ENCODE peak calls at places on chromosomes 12 and 14, in eight cellular contexts. D, R, S, G, B, W, P and Z are unnamed samples. For H3K4me1, the result is how much of the 10 kb centered on the place peaks cover.

GRCh38 chr14:66440806-66441205 is 45.4 kb upstream of the CCDC196 start:
- DNase-seq in S (no peak), W (no peak), G (no peak), B (no peak), D (no peak), P (no peak), R (no peak), Z (no peak)

GRCh38 chr14:68795602-68796417 is 2.9 kb upstream of the ZFP36L1 start:
- DNase-seq in B (peak), P (peak), W (peak), R (peak), G (no peak), S (no peak), D (no peak), Z (peak)

GRCh38 chr12:26156201-26156871 is 31.5 kb upstream of the BHLHE41 start:
- DNase-seq in B (no peak), S (no peak), W (peak), G (peak), P (no peak), D (no peak), R (no peak), Z (no peak)

GRCh38 chr12:132115500-132115899 is 28.6 kb downstream of the DDX51 start:
- DNase-seq in D (no peak), G (no peak), R (no peak), S (no peak), P (no peak), B (no peak), W (no peak), Z (no peak)

GRCh38 chr12:53102883-53103807 is at the start of gene SOAT2:
- DNase-seq in P (no peak), B (no peak), W (no peak), S (no peak), R (no peak), G (peak), D (no peak), Z (no peak)

GRCh38 chr12:13940466-13940865 is 40.9 kb downstream of the GRIN2B start:
- DNase-seq in S (no peak), W (no peak), D (no peak), B (no peak), G (no peak), R (no peak), P (peak), Z (no peak)

GRCh38 chr14:61322011-61322798 is 826 bp downstream of the PRKCH start:
- DNase-seq in B (no peak), G (no peak), W (peak), P (peak), R (peak), D (no peak), S (no peak), Z (peak)

GRCh38 chr12:5433081-5433839 is 1.4 kb downstream of the NTF3 start:
- DNase-seq in P (peak), R (no peak), B (no peak), G (no peak), S (no peak), D (no peak), W (no peak), Z (no peak)

GRCh38 chr14:101357559-101358319 is 203.6 kb upstream of the DIO3 start:
- DNase-seq in S (no peak), W (no peak), P (peak), R (no peak), B (no peak), G (no peak), D (no peak), Z (peak)

GRCh38 chr12:41946106-41946505 is 198.6 kb downstream of the GXYLT1 start:
- DNase-seq in R (no peak), D (no peak), S (no peak), G (no peak), B (no peak), P (no peak), W (no peak), Z (no peak)

GRCh38 chr14:101858791-101859537 is 97.5 kb downstream of the PPP2R5C start:
- DNase-seq in R (no peak), B (no peak), D (no peak), S (no peak), G (no peak), P (no peak), W (no peak), Z (no peak)

GRCh38 chr14:101495827-101496778 is 65.2 kb upstream of the DIO3 start:
- DNase-seq in W (peak), S (no peak), P (no peak), D (no peak), G (no peak), B (no peak), R (no peak), Z (no peak)

GRCh38 chr14:33475623-33476022 is 475.3 kb downstream of the EGLN3 start:
- DNase-seq in W (peak), P (peak), D (peak), G (no peak), B (peak), R (no peak), S (no peak), Z (no peak)

GRCh38 chr14:77791225-77791600 is 8.7 kb upstream of the ADCK1 start:
- DNase-seq in D (no peak), W (no peak), P (no peak), G (no peak), S (no peak), B (no peak), R (no peak), Z (no peak)

GRCh38 chr12:110563702-110564470 is 19.2 kb downstream of the PPTC7 start:
- DNase-seq in S (no peak), B (peak), G (no peak), P (no peak), R (no peak), D (no peak), W (no peak), Z (no peak)

GRCh38 chr12:121038861-121039654 is at the start of gene OASL:
- DNase-seq in G (peak), R (no peak), D (no peak), W (peak), S (no peak), P (no peak), B (peak), Z (no peak)

GRCh38 chr14:64873506-64874220 is 6.0 kb downstream of the SPTB start:
- DNase-seq in G (no peak), S (no peak), R (no peak), W (no peak), B (no peak), P (no peak), D (no peak), Z (no peak)

GRCh38 chr12:24948816-24949722 is at the start of gene BCAT1:
- DNase-seq in W (peak), D (no peak), B (peak), R (peak), G (no peak), P (peak), S (no peak), Z (no peak)

GRCh38 chr12:75623631-75624118 is 112.3 kb upstream of the KRR1 start:
- DNase-seq in W (no peak), B (peak), G (no peak), P (peak), S (peak), R (no peak), D (no peak), Z (no peak)

GRCh38 chr12:10381912-10382628 is 7.8 kb downstream of the KLRK1 start:
- DNase-seq in W (no peak), D (no peak), B (no peak), G (no peak), P (no peak), S (no peak), R (no peak), Z (no peak)

GRCh38 chr12:104764225-104765073 is 193.6 kb downstream of the SLC41A2 start:
- DNase-seq in D (no peak), R (no peak), W (no peak), P (no peak), B (no peak), G (peak), S (no peak), Z (no peak)

GRCh38 chr14:64806862-64807495 is 72.7 kb downstream of the SPTB start:
- DNase-seq in S (no peak), R (no peak), D (no peak), B (no peak), G (no peak), P (no peak), W (no peak), Z (no peak)

GRCh38 chr12:51678086-51678724 is 87.2 kb downstream of the SCN8A start:
- DNase-seq in S (peak), B (peak), R (peak), D (peak), G (no peak), W (peak), P (peak), Z (no peak)

GRCh38 chr12:77521458-77522115 is 309.1 kb upstream of the NAV3 start:
- DNase-seq in S (no peak), D (no peak), P (no peak), R (no peak), G (no peak), B (no peak), W (no peak), Z (no peak)

GRCh38 chr14:101491841-101492240 is 69.5 kb upstream of the DIO3 start:
- DNase-seq in W (no peak), B (no peak), S (no peak), G (no peak), D (no peak), P (no peak), R (no peak), Z (peak)

GRCh38 chr12:10159280-10159679 is 12.7 kb downstream of the OLR1 start:
- DNase-seq in D (no peak), W (no peak), R (no peak), S (no peak), B (no peak), G (no peak), P (no peak), Z (no peak)

GRCh38 chr12:92063641-92064040 is 82.0 kb downstream of the BTG1 start:
- DNase-seq in D (no peak), S (no peak), B (no peak), P (no peak), G (no peak), W (no peak), R (no peak), Z (no peak)

GRCh38 chr12:51011960-51012359 is 14.2 kb downstream of the SLC11A2 start:
- DNase-seq in W (no peak), G (no peak), D (no peak), P (no peak), S (no peak), B (no peak), R (no peak), Z (no peak)

GRCh38 chr12:28535216-28535615 is 345.0 kb downstream of the CCDC91 start:
- DNase-seq in S (no peak), D (no peak), W (no peak), P (no peak), G (no peak), B (peak), R (no peak), Z (no peak)

GRCh38 chr12:118052324-118053070 is 8.5 kb downstream of the WSB2 start:
- DNase-seq in S (peak), B (peak), R (peak), P (peak), D (peak), W (peak), G (no peak), Z (peak)

GRCh38 chr14:74014299-74014698 is 4.8 kb downstream of the ENTPD5 start:
- DNase-seq in G (no peak), W (no peak), B (no peak), R (no peak), P (no peak), D (no peak), S (no peak), Z (no peak)

GRCh38 chr12:121534495-121535148 is 46.2 kb downstream of the KDM2B start:
- DNase-seq in S (no peak), D (no peak), P (peak), B (no peak), G (no peak), R (no peak), W (no peak), Z (no peak)

GRCh38 chr12:119727600-119728436 is 59.9 kb downstream of the PRKAB1 start:
- DNase-seq in D (no peak), B (no peak), W (no peak), G (peak), S (no peak), P (no peak), R (no peak), Z (no peak)

GRCh38 chr12:124667671-124668337 is 100.4 kb upstream of the NCOR2 start:
- DNase-seq in W (no peak), G (no peak), B (no peak), R (peak), P (no peak), D (no peak), S (no peak), Z (no peak)
- TF ChIP-seq POLR2AphosphoS5 in W (no peak), G (no peak), B (no peak), R (peak), P (no peak), D (no peak), S (no peak), Z (no peak)

DNA sequence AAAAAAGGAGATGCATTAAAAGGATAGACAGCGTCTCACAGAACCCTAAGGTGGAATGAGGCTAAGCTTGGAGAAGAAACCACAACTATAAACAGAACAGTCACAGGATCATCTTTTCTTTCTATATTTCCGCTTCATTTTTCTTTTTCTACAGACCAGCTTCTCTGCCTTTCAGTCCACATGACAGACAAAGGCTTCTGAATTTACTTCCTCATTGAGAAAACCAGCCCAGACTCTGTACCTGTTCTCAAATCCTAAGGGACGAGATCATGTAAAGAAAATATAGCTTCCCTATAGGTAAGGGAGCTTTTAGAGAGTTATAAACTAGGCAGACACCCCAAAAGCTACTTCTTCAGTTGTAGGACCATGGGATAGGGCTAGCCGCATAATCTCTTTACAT is 17.4 kb downstream of the SGPP1 start:
- DNase-seq in B (no peak), G (no peak), D (no peak), S (no peak), W (no peak), P (no peak), R (no peak), Z (no peak)
- H3K4me1 ChIP-seq in B (under half), G (under half), D (under half), S (under half), W (under half), P (under half), R (under half), Z (under half)

GRCh38 chr14:99230271-99231141 is 41.5 kb downstream of the BCL11B start:
- DNase-seq in W (peak), B (no peak), S (no peak), G (no peak), D (no peak), R (peak), P (peak), Z (peak)
- TF ChIP-seq CTCF in W (no peak), B (no peak), S (no peak), G (no peak), D (no peak), R (no peak), P (peak), Z (no peak)

GRCh38 chr14:105050551-105050897 is 14.7 kb downstream of the GPR132 start:
- DNase-seq in S (peak), R (no peak), D (no peak), G (no peak), P (no peak), W (peak), B (no peak), Z (no peak)
- TF ChIP-seq POLR2AphosphoS5 in S (no peak), R (no peak), D (no peak), G (peak), P (no peak), W (no peak), B (no peak), Z (no peak)

DNA sequence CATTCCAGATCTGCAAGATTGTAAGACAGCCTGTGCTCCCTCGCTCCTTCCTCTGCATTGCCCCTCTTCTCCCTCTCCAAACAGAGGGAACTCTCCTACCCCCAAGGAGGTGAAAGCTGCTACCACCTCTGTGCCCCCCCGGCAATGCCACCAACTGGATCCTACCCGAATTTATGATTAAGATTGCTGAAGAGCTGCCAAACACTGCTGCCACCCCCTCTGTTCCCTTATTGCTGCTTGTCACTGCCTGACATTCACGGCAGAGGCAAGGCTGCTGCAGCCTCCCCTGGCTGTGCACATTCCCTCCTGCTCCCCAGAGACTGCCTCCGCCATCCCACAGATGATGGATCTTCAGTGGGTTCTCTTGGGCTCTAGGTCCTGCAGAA is 37.4 kb downstream of the DAD1 start:
- DNase-seq in D (no peak), P (no peak), B (no peak), S (no peak), R (no peak), G (no peak), W (no peak), Z (no peak)
- H3K4me1 ChIP-seq in D (under half), P (under half), B (under half), S (under half), R (under half), G (half or more), W (under half), Z (under half)

DNA sequence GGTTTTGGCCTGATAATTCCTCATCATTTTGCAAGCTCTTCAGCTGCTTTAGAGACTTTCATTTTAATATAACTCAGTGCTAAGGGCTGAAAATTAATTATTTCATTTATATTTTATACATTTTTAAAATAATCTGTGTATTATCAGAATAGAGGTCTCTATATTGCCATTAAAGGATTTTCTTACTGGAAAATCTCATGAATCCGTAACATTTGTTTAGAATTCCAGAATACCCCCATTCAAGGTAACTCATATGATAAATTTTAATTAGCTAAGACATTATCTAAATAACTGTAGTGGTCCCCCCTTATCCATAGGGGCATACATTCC is 51.6 kb downstream of the BMAL2 start:
- DNase-seq in P (no peak), B (no peak), G (no peak), D (no peak), S (no peak), W (no peak), R (no peak), Z (no peak)
- TF ChIP-seq CTCF in P (no peak), B (no peak), G (no peak), D (no peak), S (no peak), W (no peak), R (no peak), Z (no peak)